ENCODE peak calls at places on chromosomes 1 and 21, in four cellular contexts. V, O, B and U are unnamed samples. For H3K27me3, the result is how much of the 10 kb centered on the place peaks cover.

GRCh38 chr1:187842406-187843165 is 1013.8 kb downstream of the PLA2G4A start:
- DNase-seq in V (no peak), O (no peak), B (peak), U (no peak)

GRCh38 chr1:203512830-203513578 is 19.1 kb downstream of the OPTC start:
- DNase-seq in V (no peak), O (no peak), B (peak), U (peak)

GRCh38 chr1:2290171-2290578 is 62.1 kb downstream of the SKI start:
- DNase-seq in V (peak), O (no peak), B (no peak), U (no peak)

GRCh38 chr1:56095924-56096655 is 483.3 kb downstream of the PLPP3 start:
- DNase-seq in V (no peak), O (no peak), B (no peak), U (peak)

GRCh38 chr1:14521602-14522001 is 76.9 kb upstream of the KAZN start:
- DNase-seq in V (no peak), O (no peak), B (no peak), U (no peak)

GRCh38 chr21:17688912-17689874 is 76.5 kb upstream of the BTG3 start:
- DNase-seq in V (peak), O (peak), B (peak), U (no peak)

GRCh38 chr1:236167578-236167977 is 25.2 kb downstream of the GPR137B start:
- DNase-seq in V (no peak), O (peak), B (no peak), U (no peak)

GRCh38 chr1:84103197-84103992 is 40.7 kb upstream of the PRKACB start:
- DNase-seq in V (peak), O (no peak), B (peak), U (peak)

GRCh38 chr1:197638316-197638715 is 137.0 kb downstream of the DENND1B start:
- DNase-seq in V (no peak), O (no peak), B (no peak), U (no peak)

GRCh38 chr1:65259816-65260215 is 49.5 kb upstream of the DNAJC6 start:
- DNase-seq in V (no peak), O (no peak), B (no peak), U (no peak)

GRCh38 chr1:45328680-45329079 is 2.0 kb downstream of the HPDL start:
- DNase-seq in V (peak), O (no peak), B (no peak), U (no peak)

GRCh38 chr1:64161347-64162080 is 41.9 kb upstream of the UBE2U start:
- DNase-seq in V (no peak), O (no peak), B (no peak), U (no peak)

GRCh38 chr1:241639040-241639652 is 1.0 kb downstream of the CHML start:
- DNase-seq in V (no peak), O (no peak), B (no peak), U (no peak)

GRCh38 chr1:4308826-4309225 is 345.6 kb upstream of the AJAP1 start:
- DNase-seq in V (no peak), O (no peak), B (no peak), U (no peak)

GRCh38 chr1:92473781-92474495 is 12.8 kb downstream of the GFI1 start:
- DNase-seq in V (no peak), O (no peak), B (no peak), U (no peak)

GRCh38 chr21:43859747-43860214 is 5.2 kb upstream of the AGPAT3 start:
- DNase-seq in V (no peak), O (no peak), B (no peak), U (no peak)

GRCh38 chr1:222250376-222250775 is 297.5 kb downstream of the HHIPL2 start:
- DNase-seq in V (no peak), O (no peak), B (no peak), U (no peak)

GRCh38 chr1:192914092-192914491 is 105.3 kb downstream of the RGS2 start:
- DNase-seq in V (no peak), O (no peak), B (no peak), U (no peak)

GRCh38 chr1:158049867-158050266 is 56.4 kb downstream of the KIRREL1 start:
- DNase-seq in V (no peak), O (no peak), B (no peak), U (no peak)

GRCh38 chr1:89273324-89273778 is 691 bp upstream of the GBP5 start:
- DNase-seq in V (no peak), O (no peak), B (no peak), U (no peak)

GRCh38 chr1:64685247-64685646 is 59.6 kb upstream of the RAVER2 start:
- DNase-seq in V (no peak), O (no peak), B (no peak), U (no peak)

GRCh38 chr1:175530167-175530566 is 213.2 kb downstream of the TNR start:
- DNase-seq in V (no peak), O (no peak), B (no peak), U (no peak)

GRCh38 chr1:175527773-175528172 is 215.6 kb downstream of the TNR start:
- DNase-seq in V (no peak), O (no peak), B (no peak), U (no peak)

GRCh38 chr1:175525222-175525621 is 218.2 kb downstream of the TNR start:
- DNase-seq in V (no peak), O (no peak), B (no peak), U (no peak)

GRCh38 chr1:175536369-175536768 is 207.0 kb downstream of the TNR start:
- DNase-seq in V (no peak), O (no peak), B (peak), U (no peak)

GRCh38 chr1:175530981-175531380 is 212.4 kb downstream of the TNR start:
- DNase-seq in V (no peak), O (no peak), B (no peak), U (no peak)
- TF ChIP-seq CTCF in V (no peak), O (no peak), B (no peak), U (no peak)

GRCh38 chr1:1233567-1233892 is 1.5 kb downstream of the B3GALT6 start:
- DNase-seq in V (no peak), O (no peak), B (no peak), U (no peak)

GRCh38 chr1:1232801-1233566 is 947 bp downstream of the B3GALT6 start:
- DNase-seq in V (peak), O (no peak), B (no peak), U (no peak)

GRCh38 chr1:1236176-1236763 is 4.2 kb downstream of the B3GALT6 start:
- DNase-seq in V (no peak), O (no peak), B (no peak), U (no peak)

GRCh38 chr1:1235016-1235744 is 3.1 kb downstream of the B3GALT6 start:
- DNase-seq in V (no peak), O (no peak), B (no peak), U (no peak)

GRCh38 chr1:1234180-1234808 is 2.3 kb downstream of the B3GALT6 start:
- DNase-seq in V (no peak), O (no peak), B (no peak), U (no peak)
- H3K4me3 ChIP-seq in V (no peak), O (no peak), B (no peak), U (no peak)

GRCh38 chr1:28811766-28812668 is at the start of gene OPRD1:
- DNase-seq in V (peak), O (no peak), B (no peak), U (no peak)

GRCh38 chr1:28812669-28813468 is 899 bp downstream of the OPRD1 start:
- DNase-seq in V (no peak), O (no peak), B (no peak), U (no peak)

GRCh38 chr1:28807986-28808385 is 4.0 kb upstream of the OPRD1 start:
- DNase-seq in V (no peak), O (no peak), B (no peak), U (no peak)

GRCh38 chr1:28813931-28814465 is 2.0 kb downstream of the OPRD1 start:
- DNase-seq in V (no peak), O (no peak), B (no peak), U (no peak)

DNA sequence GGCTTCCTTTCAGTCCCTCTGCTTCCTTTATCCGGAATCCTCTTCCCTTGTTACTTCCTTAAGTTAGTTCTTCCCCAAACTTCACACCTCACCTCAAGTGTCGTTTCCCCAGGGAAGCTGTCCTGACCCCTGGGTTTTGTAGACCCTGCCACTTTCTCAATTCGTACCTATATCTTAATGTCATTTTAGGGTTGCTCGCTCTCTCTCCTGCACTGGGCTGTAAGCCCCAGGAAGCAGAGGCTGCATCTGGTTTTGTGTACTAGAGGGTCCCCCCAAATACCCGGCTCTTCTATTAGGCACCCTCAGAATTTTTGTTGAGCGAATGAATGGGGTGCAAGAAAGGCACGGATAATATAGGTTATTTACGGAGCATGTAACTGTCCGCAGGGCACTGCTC is 603 bp upstream of the OPRD1 start:
- DNase-seq in V (no peak), O (no peak), B (no peak), U (no peak)
- H3K27me3 ChIP-seq in V (half or more), O (under half), B (under half), U (half or more)

DNA sequence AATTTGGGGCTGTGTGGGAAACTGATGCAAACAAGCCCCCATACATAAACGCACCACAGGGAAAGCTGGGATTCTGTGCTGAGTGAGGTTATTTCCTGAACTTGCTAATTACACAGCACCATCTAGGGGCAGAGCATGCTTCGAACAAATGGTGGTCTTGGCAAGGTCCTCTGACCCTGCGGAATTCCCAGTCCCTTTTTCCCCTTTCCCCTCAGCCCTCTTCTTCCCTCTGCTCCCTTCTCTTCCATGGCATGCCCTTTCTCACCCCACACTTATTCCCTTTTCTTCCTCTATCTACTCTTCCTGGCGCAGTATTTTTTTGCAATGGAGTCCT is 134.5 kb upstream of the VANGL1 start:
- DNase-seq in V (no peak), O (no peak), B (peak), U (no peak)
- TF ChIP-seq CTCF in V (peak), O (no peak), B (peak), U (peak)